ENCODE peak calls at places on chromosomes 5 and 9, in seven cellular contexts. One of them, this sample, is unnamed. For H3K27me3, the result is how much of the 10 kb centered on the place peaks cover.

GRCh38 chr5:39256472-39256871 is 37.1 kb upstream of the FYB1 start:
- DNase-seq in pancreas: no peak
- DNase-seq in H9: no peak
- DNase-seq in endodermal cell: no peak
- DNase-seq in CD4-positive, alpha-beta memory T cell: peak
- DNase-seq in CD4-positive, alpha-beta T cell: no peak
- DNase-seq in neural progenitor cell: no peak
- DNase-seq in this sample: no peak

GRCh38 chr5:56354836-56355235 is 121.7 kb upstream of the ANKRD55 start:
- DNase-seq in CD4-positive, alpha-beta T cell: no peak
- DNase-seq in neural progenitor cell: no peak
- DNase-seq in CD4-positive, alpha-beta memory T cell: no peak
- DNase-seq in endodermal cell: no peak
- DNase-seq in H9: no peak
- DNase-seq in pancreas: no peak
- DNase-seq in this sample: no peak

GRCh38 chr5:34684281-34684979 is 28.3 kb downstream of the RAI14 start:
- DNase-seq in neural progenitor cell: peak
- DNase-seq in endodermal cell: peak
- DNase-seq in CD4-positive, alpha-beta T cell: no peak
- DNase-seq in H9: no peak
- DNase-seq in pancreas: no peak
- DNase-seq in CD4-positive, alpha-beta memory T cell: no peak
- DNase-seq in this sample: no peak

GRCh38 chr5:142199388-142199787 is 90.8 kb downstream of the NDFIP1 start:
- DNase-seq in pancreas: no peak
- DNase-seq in H9: no peak
- DNase-seq in CD4-positive, alpha-beta T cell: no peak
- DNase-seq in CD4-positive, alpha-beta memory T cell: no peak
- DNase-seq in endodermal cell: no peak
- DNase-seq in neural progenitor cell: no peak
- DNase-seq in this sample: no peak

GRCh38 chr5:98173334-98173733 is 600.1 kb upstream of the RGMB start:
- DNase-seq in pancreas: no peak
- DNase-seq in endodermal cell: no peak
- DNase-seq in neural progenitor cell: no peak
- DNase-seq in CD4-positive, alpha-beta T cell: no peak
- DNase-seq in H9: no peak
- DNase-seq in CD4-positive, alpha-beta memory T cell: no peak
- DNase-seq in this sample: no peak

GRCh38 chr9:19161257-19162025 is 34.1 kb upstream of the PLIN2 start:
- DNase-seq in endodermal cell: no peak
- DNase-seq in pancreas: no peak
- DNase-seq in neural progenitor cell: no peak
- DNase-seq in CD4-positive, alpha-beta T cell: no peak
- DNase-seq in CD4-positive, alpha-beta memory T cell: peak
- DNase-seq in H9: no peak
- DNase-seq in this sample: peak

GRCh38 chr5:155408465-155408864 is 394.9 kb downstream of the KIF4B start:
- DNase-seq in pancreas: no peak
- DNase-seq in H9: no peak
- DNase-seq in CD4-positive, alpha-beta T cell: no peak
- DNase-seq in neural progenitor cell: no peak
- DNase-seq in endodermal cell: no peak
- DNase-seq in CD4-positive, alpha-beta memory T cell: no peak
- DNase-seq in this sample: no peak

GRCh38 chr9:104780796-104781395 is 17.0 kb downstream of the NIPSNAP3B start:
- DNase-seq in neural progenitor cell: no peak
- DNase-seq in endodermal cell: no peak
- DNase-seq in CD4-positive, alpha-beta memory T cell: no peak
- DNase-seq in H9: no peak
- DNase-seq in pancreas: no peak
- DNase-seq in CD4-positive, alpha-beta T cell: no peak
- DNase-seq in this sample: peak

GRCh38 chr5:27906911-27907590 is 868.7 kb upstream of the CDH9 start:
- DNase-seq in H9: no peak
- DNase-seq in pancreas: no peak
- DNase-seq in neural progenitor cell: no peak
- DNase-seq in endodermal cell: no peak
- DNase-seq in CD4-positive, alpha-beta T cell: no peak
- DNase-seq in CD4-positive, alpha-beta memory T cell: no peak
- DNase-seq in this sample: no peak

DNA sequence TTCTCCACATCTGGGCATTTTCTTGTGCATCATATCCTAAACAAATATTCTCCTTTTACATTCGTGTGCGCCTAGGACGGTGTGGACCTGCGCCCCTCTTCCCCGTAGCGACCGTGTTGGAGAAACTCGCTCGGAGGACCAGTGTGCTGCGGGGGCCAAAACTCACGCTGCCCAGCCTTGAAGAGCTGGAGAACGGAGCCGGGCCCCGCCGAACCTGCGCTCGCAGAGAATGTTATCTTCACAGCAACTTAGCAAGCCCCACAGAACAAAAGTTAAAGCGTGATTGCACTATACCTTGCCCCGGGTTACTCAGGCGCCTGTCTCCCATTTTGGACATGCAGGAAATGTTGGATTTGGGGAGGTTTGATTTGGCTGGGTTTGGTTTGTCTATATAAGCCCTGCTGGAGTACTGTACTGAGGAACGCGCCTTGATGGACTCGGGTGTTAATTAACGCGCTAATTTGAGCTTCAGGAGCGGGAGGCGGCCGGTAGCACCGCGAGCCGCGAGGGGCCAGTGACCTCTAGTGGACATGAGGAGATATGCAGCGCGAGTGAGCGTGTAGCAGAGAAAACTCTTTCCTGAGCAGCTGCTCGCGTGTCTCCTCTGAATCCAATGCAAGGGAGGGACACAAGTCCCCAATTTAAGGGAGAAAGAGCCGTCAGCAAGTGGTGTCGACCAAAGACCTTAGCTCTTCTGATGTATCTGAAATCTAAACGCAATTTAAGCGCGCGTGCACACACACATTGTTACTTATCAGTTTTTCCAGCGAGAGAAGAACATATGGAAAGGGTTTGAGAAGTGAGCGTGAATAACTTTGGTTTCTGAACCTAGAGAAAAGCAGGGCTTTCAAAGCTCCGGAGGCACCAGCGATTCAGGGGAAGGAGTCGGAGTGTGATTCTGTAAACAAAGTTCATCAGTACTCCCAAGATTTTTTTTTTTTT is 192.1 kb downstream of the MEF2C start:
- DNase-seq in H9: peak
- DNase-seq in neural progenitor cell: peak
- DNase-seq in pancreas: peak
- DNase-seq in CD4-positive, alpha-beta memory T cell: peak
- DNase-seq in CD4-positive, alpha-beta T cell: peak
- DNase-seq in endodermal cell: peak
- DNase-seq in this sample: peak
- H3K27me3 ChIP-seq in H9: half or more
- H3K27me3 ChIP-seq in neural progenitor cell: half or more
- H3K27me3 ChIP-seq in pancreas: under half
- H3K27me3 ChIP-seq in CD4-positive, alpha-beta memory T cell: half or more
- H3K27me3 ChIP-seq in CD4-positive, alpha-beta T cell: half or more
- H3K27me3 ChIP-seq in endodermal cell: half or more
- H3K27me3 ChIP-seq in this sample: under half

GRCh38 chr9:893843-894420 is 52.4 kb downstream of the DMRT1 start:
- DNase-seq in CD4-positive, alpha-beta T cell: peak
- DNase-seq in endodermal cell: peak
- DNase-seq in H9: peak
- DNase-seq in pancreas: peak
- DNase-seq in CD4-positive, alpha-beta memory T cell: peak
- DNase-seq in neural progenitor cell: peak
- DNase-seq in this sample: peak
- H3K27me3 ChIP-seq in CD4-positive, alpha-beta T cell: under half
- H3K27me3 ChIP-seq in endodermal cell: under half
- H3K27me3 ChIP-seq in H9: under half
- H3K27me3 ChIP-seq in pancreas: under half
- H3K27me3 ChIP-seq in CD4-positive, alpha-beta memory T cell: under half
- H3K27me3 ChIP-seq in neural progenitor cell: under half
- H3K27me3 ChIP-seq in this sample: under half

GRCh38 chr5:106964102-106964501 is 706.6 kb downstream of the EFNA5 start:
- DNase-seq in CD4-positive, alpha-beta T cell: no peak
- DNase-seq in endodermal cell: no peak
- DNase-seq in H9: no peak
- DNase-seq in neural progenitor cell: no peak
- DNase-seq in pancreas: no peak
- DNase-seq in CD4-positive, alpha-beta memory T cell: no peak
- DNase-seq in this sample: no peak

GRCh38 chr5:106962464-106963230 is 708.1 kb downstream of the EFNA5 start:
- DNase-seq in H9: no peak
- DNase-seq in neural progenitor cell: no peak
- DNase-seq in endodermal cell: no peak
- DNase-seq in pancreas: no peak
- DNase-seq in CD4-positive, alpha-beta memory T cell: no peak
- DNase-seq in CD4-positive, alpha-beta T cell: no peak
- DNase-seq in this sample: no peak

DNA sequence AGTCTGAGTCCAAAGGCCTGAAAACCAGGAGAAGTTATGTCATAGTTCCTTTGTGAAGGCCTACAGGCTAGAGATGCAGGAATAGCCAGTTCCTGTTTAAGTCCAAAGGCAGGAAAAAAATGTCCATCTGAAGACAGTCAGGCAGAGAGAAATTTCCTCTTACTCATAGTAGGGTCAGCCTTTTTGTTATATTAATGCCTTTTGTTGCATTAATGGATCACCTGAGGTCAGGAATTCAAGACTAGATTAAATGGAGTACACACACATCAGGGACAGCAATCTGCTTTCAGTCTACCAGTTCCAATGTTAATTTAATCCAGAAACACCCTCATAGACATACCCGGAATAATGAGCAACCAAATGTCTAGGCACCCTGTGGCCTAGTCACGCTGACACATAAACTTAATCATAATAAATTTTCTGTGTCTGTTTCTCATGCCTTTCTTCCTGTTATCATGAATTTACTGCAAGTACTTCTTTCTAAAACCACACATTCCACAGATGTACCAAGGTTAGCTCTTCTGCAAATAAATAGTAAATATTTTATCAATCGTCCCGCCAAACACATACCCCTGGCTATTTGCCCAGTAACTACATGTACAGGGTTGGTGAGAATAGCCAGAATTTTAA is 703.9 kb downstream of the EFNA5 start:
- DNase-seq in CD4-positive, alpha-beta T cell: no peak
- DNase-seq in pancreas: no peak
- DNase-seq in CD4-positive, alpha-beta memory T cell: no peak
- DNase-seq in neural progenitor cell: no peak
- DNase-seq in endodermal cell: no peak
- DNase-seq in H9: no peak
- DNase-seq in this sample: no peak
- H3K27me3 ChIP-seq in CD4-positive, alpha-beta T cell: under half
- H3K27me3 ChIP-seq in pancreas: under half
- H3K27me3 ChIP-seq in CD4-positive, alpha-beta memory T cell: under half
- H3K27me3 ChIP-seq in neural progenitor cell: under half
- H3K27me3 ChIP-seq in endodermal cell: under half
- H3K27me3 ChIP-seq in H9: under half
- H3K27me3 ChIP-seq in this sample: under half

GRCh38 chr5:93592866-93593265 is 9.8 kb downstream of the NR2F1 start:
- DNase-seq in H9: no peak
- DNase-seq in pancreas: no peak
- DNase-seq in CD4-positive, alpha-beta T cell: no peak
- DNase-seq in CD4-positive, alpha-beta memory T cell: no peak
- DNase-seq in neural progenitor cell: no peak
- DNase-seq in endodermal cell: no peak
- DNase-seq in this sample: no peak
- H3K27me3 ChIP-seq in H9: half or more
- H3K27me3 ChIP-seq in pancreas: under half
- H3K27me3 ChIP-seq in CD4-positive, alpha-beta T cell: half or more
- H3K27me3 ChIP-seq in CD4-positive, alpha-beta memory T cell: half or more
- H3K27me3 ChIP-seq in neural progenitor cell: half or more
- H3K27me3 ChIP-seq in endodermal cell: half or more
- H3K27me3 ChIP-seq in this sample: under half

GRCh38 chr9:135247174-135247930 is 159.9 kb downstream of the OLFM1 start:
- DNase-seq in CD4-positive, alpha-beta T cell: no peak
- DNase-seq in pancreas: peak
- DNase-seq in endodermal cell: no peak
- DNase-seq in H9: no peak
- DNase-seq in neural progenitor cell: no peak
- DNase-seq in CD4-positive, alpha-beta memory T cell: no peak
- DNase-seq in this sample: no peak

GRCh38 chr9:135244751-135245221 is 157.3 kb downstream of the OLFM1 start:
- DNase-seq in CD4-positive, alpha-beta memory T cell: no peak
- DNase-seq in endodermal cell: no peak
- DNase-seq in H9: no peak
- DNase-seq in neural progenitor cell: no peak
- DNase-seq in CD4-positive, alpha-beta T cell: no peak
- DNase-seq in pancreas: peak
- DNase-seq in this sample: no peak

GRCh38 chr9:135245482-135246247 is 158.2 kb downstream of the OLFM1 start:
- DNase-seq in CD4-positive, alpha-beta T cell: no peak
- DNase-seq in CD4-positive, alpha-beta memory T cell: no peak
- DNase-seq in pancreas: peak
- DNase-seq in neural progenitor cell: no peak
- DNase-seq in endodermal cell: no peak
- DNase-seq in H9: no peak
- DNase-seq in this sample: no peak

GRCh38 chr9:135248111-135248510 is 160.6 kb downstream of the OLFM1 start:
- DNase-seq in CD4-positive, alpha-beta T cell: no peak
- DNase-seq in neural progenitor cell: peak
- DNase-seq in pancreas: no peak
- DNase-seq in CD4-positive, alpha-beta memory T cell: no peak
- DNase-seq in endodermal cell: no peak
- DNase-seq in H9: no peak
- DNase-seq in this sample: no peak

GRCh38 chr9:135246248-135247173 is 159.0 kb downstream of the OLFM1 start:
- DNase-seq in H9: no peak
- DNase-seq in CD4-positive, alpha-beta memory T cell: no peak
- DNase-seq in endodermal cell: no peak
- DNase-seq in pancreas: no peak
- DNase-seq in neural progenitor cell: no peak
- DNase-seq in CD4-positive, alpha-beta T cell: no peak
- DNase-seq in this sample: no peak
- H3K27me3 ChIP-seq in H9: under half
- H3K27me3 ChIP-seq in CD4-positive, alpha-beta memory T cell: under half
- H3K27me3 ChIP-seq in endodermal cell: under half
- H3K27me3 ChIP-seq in pancreas: under half
- H3K27me3 ChIP-seq in neural progenitor cell: under half
- H3K27me3 ChIP-seq in CD4-positive, alpha-beta T cell: under half
- H3K27me3 ChIP-seq in this sample: under half

GRCh38 chr5:136328097-136328496 is 37.2 kb downstream of the TRPC7 start:
- DNase-seq in CD4-positive, alpha-beta memory T cell: no peak
- DNase-seq in H9: no peak
- DNase-seq in pancreas: no peak
- DNase-seq in neural progenitor cell: no peak
- DNase-seq in CD4-positive, alpha-beta T cell: no peak
- DNase-seq in endodermal cell: no peak
- DNase-seq in this sample: no peak
- H3K27me3 ChIP-seq in CD4-positive, alpha-beta memory T cell: under half
- H3K27me3 ChIP-seq in H9: under half
- H3K27me3 ChIP-seq in pancreas: under half
- H3K27me3 ChIP-seq in neural progenitor cell: under half
- H3K27me3 ChIP-seq in CD4-positive, alpha-beta T cell: under half
- H3K27me3 ChIP-seq in endodermal cell: under half
- H3K27me3 ChIP-seq in this sample: under half